ENCODE peak calls at places on chromosomes 7 and 10, in eight cellular contexts. Y, N, Q, V, M, H, Z and U are unnamed samples.

GRCh38 chr7:124085168-124085567 is 52.3 kb upstream of the TMEM229A start:
- DNase-seq in Y (no peak), N (no peak), Q (no peak), V (no peak), M (peak), H (no peak), Z (peak), U (no peak)

GRCh38 chr7:146864644-146865043 is 748.0 kb downstream of the CNTNAP2 start:
- DNase-seq in Y (no peak), N (no peak), Q (no peak), V (no peak), M (no peak), H (no peak), Z (peak), U (no peak)

GRCh38 chr7:157490465-157490912 is 153.7 kb downstream of the DNAJB6 start:
- DNase-seq in Y (no peak), N (peak), Q (peak), V (peak), M (peak), H (peak), Z (no peak), U (peak)

GRCh38 chr10:117053548-117053947 is 48.6 kb upstream of the SHTN1 start:
- DNase-seq in Y (no peak), N (no peak), Q (no peak), V (no peak), M (no peak), H (no peak), Z (no peak), U (no peak)

GRCh38 chr10:110475722-110476515 is 21.8 kb upstream of the DUSP5 start:
- DNase-seq in Y (no peak), N (no peak), Q (no peak), V (no peak), M (no peak), H (no peak), Z (no peak), U (no peak)

GRCh38 chr7:44259547-44260457 is 59.0 kb downstream of the YKT6 start:
- DNase-seq in Y (no peak), N (no peak), Q (no peak), V (no peak), M (no peak), H (peak), Z (no peak), U (peak)

GRCh38 chr10:71912431-71912830 is 51.8 kb upstream of the CHST3 start:
- DNase-seq in Y (no peak), N (no peak), Q (no peak), V (no peak), M (no peak), H (no peak), Z (peak), U (no peak)

GRCh38 chr7:137931823-137932222 is 70.1 kb downstream of the CREB3L2 start:
- DNase-seq in Y (no peak), N (no peak), Q (no peak), V (no peak), M (no peak), H (no peak), Z (no peak), U (no peak)

GRCh38 chr10:28796606-28797512 is 119.5 kb downstream of the BAMBI start:
- DNase-seq in Y (no peak), N (no peak), Q (no peak), V (no peak), M (no peak), H (peak), Z (no peak), U (no peak)